ENCODE peak calls at places on chromosomes 4 and X, in nine cellular contexts. One of them, this sample, is unnamed.

GRCh38 chrX:130607431-130607830 is 205.6 kb downstream of the RBMX2 start:
- DNase-seq in neuronal stem cell: no peak
- DNase-seq in cardiac fibroblast: no peak
- DNase-seq in fibroblast of lung: no peak
- DNase-seq in OCI-LY7: no peak
- DNase-seq in PC-9: no peak
- DNase-seq in MG63: no peak
- DNase-seq in right lobe of liver: no peak
- DNase-seq in NT2/D1: no peak
- DNase-seq in this sample: no peak

GRCh38 chrX:69033936-69034335 is 131.3 kb downstream of the PJA1 start:
- DNase-seq in neuronal stem cell: no peak
- DNase-seq in cardiac fibroblast: no peak
- DNase-seq in fibroblast of lung: no peak
- DNase-seq in OCI-LY7: no peak
- DNase-seq in PC-9: no peak
- DNase-seq in MG63: no peak
- DNase-seq in right lobe of liver: no peak
- DNase-seq in NT2/D1: no peak
- DNase-seq in this sample: no peak

GRCh38 chr4:102580463-102580842 is 79.3 kb downstream of the NFKB1 start:
- DNase-seq in neuronal stem cell: no peak
- DNase-seq in cardiac fibroblast: no peak
- DNase-seq in fibroblast of lung: no peak
- DNase-seq in OCI-LY7: no peak
- DNase-seq in PC-9: no peak
- DNase-seq in MG63: no peak
- DNase-seq in right lobe of liver: no peak
- DNase-seq in NT2/D1: no peak
- DNase-seq in this sample: no peak

GRCh38 chr4:141347738-141348524 is 127.2 kb downstream of the ZNF330 start:
- DNase-seq in neuronal stem cell: no peak
- DNase-seq in cardiac fibroblast: peak; percentile 87
- DNase-seq in fibroblast of lung: no peak
- DNase-seq in OCI-LY7: no peak
- DNase-seq in PC-9: no peak
- DNase-seq in MG63: no peak
- DNase-seq in right lobe of liver: no peak
- DNase-seq in NT2/D1: no peak
- DNase-seq in this sample: no peak

GRCh38 chr4:112060212-112060611 is 85.0 kb upstream of the FAM241A start:
- DNase-seq in neuronal stem cell: peak; percentile 14
- DNase-seq in cardiac fibroblast: peak; percentile 53
- DNase-seq in fibroblast of lung: no peak
- DNase-seq in OCI-LY7: peak; percentile 11
- DNase-seq in PC-9: no peak
- DNase-seq in MG63: no peak
- DNase-seq in right lobe of liver: no peak
- DNase-seq in NT2/D1: no peak
- DNase-seq in this sample: peak; percentile 37

GRCh38 chr4:80471701-80472100 is 136.2 kb downstream of the CFAP299 start:
- DNase-seq in neuronal stem cell: no peak
- DNase-seq in cardiac fibroblast: no peak
- DNase-seq in fibroblast of lung: peak; percentile 44
- DNase-seq in OCI-LY7: peak; percentile 41
- DNase-seq in PC-9: no peak
- DNase-seq in MG63: peak; percentile 2
- DNase-seq in right lobe of liver: peak; percentile 61
- DNase-seq in NT2/D1: no peak
- DNase-seq in this sample: no peak

GRCh38 chrX:124229374-124229773 is 103.1 kb upstream of the TEX13D start:
- DNase-seq in neuronal stem cell: no peak
- DNase-seq in cardiac fibroblast: no peak
- DNase-seq in fibroblast of lung: no peak
- DNase-seq in OCI-LY7: no peak
- DNase-seq in PC-9: no peak
- DNase-seq in MG63: no peak
- DNase-seq in right lobe of liver: no peak
- DNase-seq in NT2/D1: no peak
- DNase-seq in this sample: no peak

GRCh38 chr4:110287130-110287529 is 88.7 kb upstream of the ELOVL6 start:
- DNase-seq in neuronal stem cell: no peak
- DNase-seq in cardiac fibroblast: peak; percentile 81
- DNase-seq in fibroblast of lung: peak; percentile 85
- DNase-seq in OCI-LY7: no peak
- DNase-seq in PC-9: peak; percentile 85
- DNase-seq in MG63: peak; percentile 77
- DNase-seq in right lobe of liver: peak; percentile 32
- DNase-seq in NT2/D1: no peak
- DNase-seq in this sample: no peak

GRCh38 chr4:26325191-26325590 is 4.4 kb downstream of the RBPJ start:
- DNase-seq in neuronal stem cell: no peak
- DNase-seq in cardiac fibroblast: peak; percentile 72
- DNase-seq in fibroblast of lung: peak; percentile 51
- DNase-seq in OCI-LY7: peak; percentile 57
- DNase-seq in PC-9: no peak
- DNase-seq in MG63: no peak
- DNase-seq in right lobe of liver: no peak
- DNase-seq in NT2/D1: no peak
- DNase-seq in this sample: peak; percentile 49

GRCh38 chr4:118086334-118086733 is 52.0 kb downstream of the NDST3 start:
- DNase-seq in neuronal stem cell: no peak
- DNase-seq in cardiac fibroblast: no peak
- DNase-seq in fibroblast of lung: peak; percentile 54
- DNase-seq in OCI-LY7: no peak
- DNase-seq in PC-9: peak; percentile 48
- DNase-seq in MG63: peak; percentile 67
- DNase-seq in right lobe of liver: no peak
- DNase-seq in NT2/D1: peak; percentile 8
- DNase-seq in this sample: no peak

GRCh38 chr4:182862921-182863320 is 54.3 kb downstream of the DCTD start:
- DNase-seq in neuronal stem cell: no peak
- DNase-seq in cardiac fibroblast: no peak
- DNase-seq in fibroblast of lung: no peak
- DNase-seq in OCI-LY7: no peak
- DNase-seq in PC-9: no peak
- DNase-seq in MG63: no peak
- DNase-seq in right lobe of liver: peak; percentile 63
- DNase-seq in NT2/D1: no peak
- DNase-seq in this sample: no peak

GRCh38 chr4:130955520-130955919 is 1859.6 kb downstream of the C4orf33 start:
- DNase-seq in neuronal stem cell: no peak
- DNase-seq in cardiac fibroblast: no peak
- DNase-seq in fibroblast of lung: no peak
- DNase-seq in OCI-LY7: no peak
- DNase-seq in PC-9: no peak
- DNase-seq in MG63: no peak
- DNase-seq in right lobe of liver: no peak
- DNase-seq in NT2/D1: no peak
- DNase-seq in this sample: no peak

GRCh38 chrX:24242649-24243556 is 71.0 kb downstream of the SUPT20HL2 start:
- DNase-seq in neuronal stem cell: no peak
- DNase-seq in cardiac fibroblast: peak; percentile 86
- DNase-seq in fibroblast of lung: peak; percentile 18
- DNase-seq in OCI-LY7: peak; percentile 74
- DNase-seq in PC-9: no peak
- DNase-seq in MG63: peak; percentile 89
- DNase-seq in right lobe of liver: peak; percentile 21
- DNase-seq in NT2/D1: no peak
- DNase-seq in this sample: no peak

GRCh38 chr4:145808021-145808650 is 128.2 kb downstream of the C4orf51 start:
- DNase-seq in neuronal stem cell: no peak
- DNase-seq in cardiac fibroblast: peak; percentile 97
- DNase-seq in fibroblast of lung: peak; percentile 97
- DNase-seq in OCI-LY7: no peak
- DNase-seq in PC-9: peak; percentile 96
- DNase-seq in MG63: peak; percentile 46
- DNase-seq in right lobe of liver: no peak
- DNase-seq in NT2/D1: peak; percentile 57
- DNase-seq in this sample: no peak

GRCh38 chr4:37068580-37068979 is 176.0 kb upstream of the NWD2 start:
- DNase-seq in neuronal stem cell: no peak
- DNase-seq in cardiac fibroblast: no peak
- DNase-seq in fibroblast of lung: no peak
- DNase-seq in OCI-LY7: peak; percentile 3
- DNase-seq in PC-9: no peak
- DNase-seq in MG63: no peak
- DNase-seq in right lobe of liver: no peak
- DNase-seq in NT2/D1: no peak
- DNase-seq in this sample: no peak

GRCh38 chrX:149453030-149453429 is 52.1 kb downstream of the IDS start:
- DNase-seq in neuronal stem cell: no peak
- DNase-seq in cardiac fibroblast: peak; percentile 72
- DNase-seq in fibroblast of lung: peak; percentile 45
- DNase-seq in OCI-LY7: no peak
- DNase-seq in PC-9: peak; percentile 60
- DNase-seq in MG63: peak; percentile 54
- DNase-seq in right lobe of liver: no peak
- DNase-seq in NT2/D1: no peak
- DNase-seq in this sample: no peak

GRCh38 chr4:166432842-166433241 is 559.8 kb downstream of the TLL1 start:
- DNase-seq in neuronal stem cell: no peak
- DNase-seq in cardiac fibroblast: peak; percentile 30
- DNase-seq in fibroblast of lung: no peak
- DNase-seq in OCI-LY7: no peak
- DNase-seq in PC-9: no peak
- DNase-seq in MG63: peak; percentile 13
- DNase-seq in right lobe of liver: no peak
- DNase-seq in NT2/D1: no peak
- DNase-seq in this sample: no peak

GRCh38 chrX:153953342-153953830 is 8.9 kb upstream of the RENBP start:
- DNase-seq in neuronal stem cell: peak; percentile 57
- DNase-seq in cardiac fibroblast: peak; percentile 63
- DNase-seq in fibroblast of lung: peak; percentile 47
- DNase-seq in OCI-LY7: peak; percentile 54
- DNase-seq in PC-9: no peak
- DNase-seq in MG63: peak; percentile 14
- DNase-seq in right lobe of liver: peak; percentile 62
- DNase-seq in NT2/D1: no peak
- DNase-seq in this sample: no peak

GRCh38 chrX:31132803-31133202 is 61.0 kb upstream of the FTHL17 start:
- DNase-seq in neuronal stem cell: no peak
- DNase-seq in cardiac fibroblast: no peak
- DNase-seq in fibroblast of lung: no peak
- DNase-seq in OCI-LY7: no peak
- DNase-seq in PC-9: no peak
- DNase-seq in MG63: no peak
- DNase-seq in right lobe of liver: no peak
- DNase-seq in NT2/D1: no peak
- DNase-seq in this sample: peak; percentile 84
- H3K4me3 ChIP-seq in neuronal stem cell: no peak overlapping the region
- H3K4me3 ChIP-seq in cardiac fibroblast: no peak overlapping the region
- H3K4me3 ChIP-seq in fibroblast of lung: no peak overlapping the region
- H3K4me3 ChIP-seq in OCI-LY7: no peak overlapping the region
- H3K4me3 ChIP-seq in PC-9: no peak overlapping the region
- H3K4me3 ChIP-seq in MG63: no peak overlapping the region
- H3K4me3 ChIP-seq in right lobe of liver: no peak overlapping the region
- H3K4me3 ChIP-seq in NT2/D1: no peak overlapping the region
- H3K4me3 ChIP-seq in this sample: no peak overlapping the region

DNA sequence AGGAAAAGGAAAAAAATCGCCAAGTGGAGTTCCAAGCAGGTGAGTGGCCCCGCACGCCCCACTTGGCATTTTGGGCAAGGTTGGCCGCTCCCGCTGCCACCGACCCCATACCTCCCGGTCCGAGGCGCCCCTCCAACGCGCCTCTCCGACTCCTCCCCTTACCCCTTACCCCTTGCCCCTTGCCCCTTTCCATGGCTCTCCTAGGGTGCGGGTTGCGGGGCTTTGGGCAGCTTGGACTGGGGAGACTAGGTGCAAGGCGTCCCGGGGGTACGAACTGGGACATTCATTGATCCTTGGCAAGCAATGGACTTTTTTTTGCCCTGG is 698 bp downstream of the SLC16A2 start:
- DNase-seq in neuronal stem cell: no peak
- DNase-seq in cardiac fibroblast: no peak
- DNase-seq in fibroblast of lung: no peak
- DNase-seq in OCI-LY7: no peak
- DNase-seq in PC-9: no peak
- DNase-seq in MG63: no peak
- DNase-seq in right lobe of liver: no peak
- DNase-seq in NT2/D1: no peak
- DNase-seq in this sample: no peak
- H3K4me3 ChIP-seq in neuronal stem cell: peak overlapping the region; percentile 88
- H3K4me3 ChIP-seq in cardiac fibroblast: peak overlapping the region; percentile 62
- H3K4me3 ChIP-seq in fibroblast of lung: peak overlapping the region; percentile 49
- H3K4me3 ChIP-seq in OCI-LY7: no peak overlapping the region
- H3K4me3 ChIP-seq in PC-9: no peak overlapping the region
- H3K4me3 ChIP-seq in MG63: peak overlapping the region; percentile 53
- H3K4me3 ChIP-seq in right lobe of liver: peak overlapping the region; percentile 59
- H3K4me3 ChIP-seq in NT2/D1: peak overlapping the region; percentile 72
- H3K4me3 ChIP-seq in this sample: no peak overlapping the region

DNA sequence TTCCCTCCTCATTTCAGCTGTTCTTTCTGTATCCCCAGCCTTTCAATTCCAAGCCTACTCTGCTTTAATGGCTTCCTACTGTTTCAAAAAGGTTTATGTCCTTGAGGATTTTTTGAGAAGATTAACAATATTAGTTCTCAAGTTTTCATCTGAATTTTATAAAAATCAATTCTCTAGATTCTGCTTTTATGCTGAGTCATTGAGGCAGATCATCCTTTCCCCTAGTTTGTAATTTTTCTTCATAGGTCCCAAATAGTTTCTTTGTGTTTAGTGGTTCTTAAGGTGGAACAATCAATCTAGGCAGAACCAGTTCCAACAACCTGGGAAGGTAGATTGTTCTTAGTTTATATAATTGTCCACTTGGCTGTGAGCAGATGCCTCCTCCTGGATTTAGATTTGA is 100.1 kb upstream of the NAP1L5 start:
- DNase-seq in neuronal stem cell: no peak
- DNase-seq in cardiac fibroblast: no peak
- DNase-seq in fibroblast of lung: no peak
- DNase-seq in OCI-LY7: no peak
- DNase-seq in PC-9: no peak
- DNase-seq in MG63: no peak
- DNase-seq in right lobe of liver: no peak
- DNase-seq in NT2/D1: no peak
- DNase-seq in this sample: no peak
- H3K4me3 ChIP-seq in neuronal stem cell: no peak overlapping the region
- H3K4me3 ChIP-seq in cardiac fibroblast: no peak overlapping the region
- H3K4me3 ChIP-seq in fibroblast of lung: no peak overlapping the region
- H3K4me3 ChIP-seq in OCI-LY7: no peak overlapping the region
- H3K4me3 ChIP-seq in PC-9: no peak overlapping the region
- H3K4me3 ChIP-seq in MG63: no peak overlapping the region
- H3K4me3 ChIP-seq in right lobe of liver: no peak overlapping the region
- H3K4me3 ChIP-seq in NT2/D1: no peak overlapping the region
- H3K4me3 ChIP-seq in this sample: no peak overlapping the region

DNA sequence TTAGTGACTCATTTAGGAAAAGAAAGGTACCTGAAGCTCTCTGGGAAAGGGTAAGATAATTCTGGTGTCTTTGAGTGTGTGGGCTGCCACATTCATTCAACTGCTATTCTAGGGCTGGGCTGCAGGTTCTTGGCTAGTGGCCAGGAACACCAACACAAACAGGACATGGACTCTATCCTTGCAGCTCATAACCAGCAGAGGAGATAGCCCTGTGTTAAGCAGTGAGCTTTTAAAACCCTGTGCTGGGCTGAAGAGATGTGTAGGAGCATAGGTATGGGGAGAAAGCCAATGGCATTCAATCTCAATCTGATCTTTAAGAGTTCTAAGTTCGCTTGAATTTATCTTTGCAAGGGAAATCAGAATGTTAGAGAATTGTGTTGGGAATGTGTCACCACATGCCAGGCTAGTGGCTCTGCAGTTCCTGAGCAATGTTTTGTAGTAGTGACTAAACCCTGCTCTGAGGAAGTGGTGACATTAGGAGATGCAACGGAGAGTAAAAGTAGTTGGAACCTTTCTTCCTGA is 39.2 kb downstream of the SGMS2 start:
- DNase-seq in neuronal stem cell: no peak
- DNase-seq in cardiac fibroblast: peak; percentile 73
- DNase-seq in fibroblast of lung: peak; percentile 63
- DNase-seq in OCI-LY7: no peak
- DNase-seq in PC-9: peak; percentile 48
- DNase-seq in MG63: no peak
- DNase-seq in right lobe of liver: peak; percentile 58
- DNase-seq in NT2/D1: no peak
- DNase-seq in this sample: no peak
- H3K4me3 ChIP-seq in neuronal stem cell: no peak overlapping the region
- H3K4me3 ChIP-seq in cardiac fibroblast: no peak overlapping the region
- H3K4me3 ChIP-seq in fibroblast of lung: no peak overlapping the region
- H3K4me3 ChIP-seq in OCI-LY7: no peak overlapping the region
- H3K4me3 ChIP-seq in PC-9: no peak overlapping the region
- H3K4me3 ChIP-seq in MG63: no peak overlapping the region
- H3K4me3 ChIP-seq in right lobe of liver: no peak overlapping the region
- H3K4me3 ChIP-seq in NT2/D1: no peak overlapping the region
- H3K4me3 ChIP-seq in this sample: no peak overlapping the region